ENCODE peak calls at places on chromosomes 7 and 10, in nine cellular contexts. W, R, N, Z, K, S, C, E and U are unnamed samples.
A peak's percentile ranks its signal among the peaks of the same experiment; 100 is the strongest.

GRCh38 chr7:81029523-81029922 is 110.7 kb upstream of the SEMA3C start:
- DNase-seq in C (no peak), E (no peak), S (no peak), R (peak; percentile 15), W (no peak), N (no peak), K (no peak), Z (no peak), U (no peak)

GRCh38 chr10:44830022-44830421 is 81.1 kb upstream of the TMEM72 start:
- DNase-seq in C (no peak), W (no peak), K (no peak), E (no peak), S (no peak), Z (no peak), N (no peak), R (no peak), U (no peak)

GRCh38 chr7:131042269-131043160 is 285.2 kb upstream of the MKLN1 start:
- DNase-seq in R (no peak), E (no peak), Z (no peak), N (no peak), W (no peak), C (no peak), K (no peak), S (peak; percentile 55), U (no peak)

GRCh38 chr7:65307651-65308299 is 65.9 kb upstream of the ZNF92 start:
- DNase-seq in E (peak; percentile 8), R (peak; percentile 79), Z (peak; percentile 78), K (no peak), N (no peak), W (peak; percentile 61), S (peak; percentile 75), C (peak; percentile 25), U (no peak)

GRCh38 chr10:118290471-118290995 is 51.6 kb downstream of the FAM204A start:
- DNase-seq in R (no peak), C (no peak), E (no peak), K (no peak), N (no peak), Z (no peak), S (no peak), W (no peak), U (no peak)

GRCh38 chr10:82826132-82826531 is 951.1 kb downstream of the NRG3 start:
- DNase-seq in W (no peak), Z (no peak), E (no peak), K (no peak), R (no peak), C (no peak), N (no peak), S (no peak), U (no peak)

GRCh38 chr7:91436655-91437054 is 172.4 kb downstream of the FZD1 start:
- DNase-seq in Z (no peak), W (no peak), R (no peak), K (no peak), N (no peak), C (no peak), E (no peak), S (no peak), U (no peak)

GRCh38 chr7:99473315-99473596 is 566 bp downstream of the ZNF789 start:
- DNase-seq in S (no peak), N (no peak), Z (peak; percentile 53), W (no peak), K (no peak), R (peak; percentile 63), C (peak; percentile 41), E (no peak), U (no peak)

GRCh38 chr7:15308831-15309230 is 253.0 kb downstream of the AGMO start:
- DNase-seq in R (no peak), W (no peak), S (no peak), N (no peak), Z (no peak), E (no peak), K (no peak), C (no peak), U (no peak)

GRCh38 chr10:29858352-29859267 is 200.8 kb downstream of the JCAD start:
- DNase-seq in R (peak; percentile 58), E (peak; percentile 77), S (peak; percentile 55), Z (peak; percentile 73), N (peak; percentile 45), K (peak; percentile 73), W (peak; percentile 74), C (peak; percentile 74), U (peak; percentile 65)

GRCh38 chr10:61899045-61899444 is 2.5 kb upstream of the ARID5B start:
- DNase-seq in W (no peak), E (no peak), R (peak; percentile 89), Z (no peak), S (no peak), K (no peak), N (no peak), C (no peak), U (no peak)

GRCh38 chr7:78747568-78747967 is 705.9 kb downstream of the MAGI2 start:
- DNase-seq in Z (no peak), R (no peak), K (no peak), N (no peak), C (no peak), E (no peak), W (no peak), S (no peak), U (no peak)

GRCh38 chr7:134449596-134450194 is 9.2 kb downstream of the AKR1B1 start:
- DNase-seq in R (no peak), Z (no peak), K (no peak), W (no peak), S (no peak), E (no peak), N (no peak), C (no peak), U (no peak)

GRCh38 chr7:35596061-35596460 is 98.9 kb downstream of the HERPUD2 start:
- DNase-seq in E (no peak), S (no peak), W (no peak), C (no peak), Z (no peak), R (peak; percentile 93), K (no peak), N (no peak), U (no peak)

GRCh38 chr10:132993271-132994260 is 51.2 kb upstream of the CFAP46 start:
- DNase-seq in E (no peak), Z (no peak), S (no peak), W (no peak), R (no peak), C (no peak), N (no peak), K (peak; percentile 53), U (peak; percentile 7)

GRCh38 chr7:44145419-44145968 is 4.4 kb upstream of the MYL7 start:
- DNase-seq in Z (no peak), E (no peak), N (no peak), S (peak; percentile 56), R (no peak), K (no peak), W (no peak), C (no peak), U (no peak)

GRCh38 chr7:537911-538634 is 18.4 kb upstream of the PDGFA start:
- DNase-seq in S (peak; percentile 74), C (no peak), N (no peak), E (no peak), K (no peak), W (peak; percentile 94), Z (peak; percentile 95), R (no peak), U (peak; percentile 56)

GRCh38 chr7:158494162-158494586 is 93.4 kb downstream of the PTPRN2 start:
- DNase-seq in E (no peak), W (no peak), N (no peak), Z (no peak), C (no peak), R (no peak), S (no peak), K (no peak), U (no peak)

GRCh38 chr7:90412458-90413184 is 9.4 kb downstream of the CLDN12 start:
- DNase-seq in K (no peak), W (peak; percentile 28), N (no peak), S (peak; percentile 54), R (peak; percentile 31), C (no peak), Z (no peak), E (peak; percentile 10), U (no peak)

GRCh38 chr10:60734226-60734625 is 44.1 kb upstream of the CDK1 start:
- DNase-seq in K (no peak), W (no peak), Z (no peak), R (no peak), N (no peak), C (no peak), E (no peak), S (no peak), U (no peak)
- H3K27me3 ChIP-seq in K (peaks cover 9% of the 10 kb centered on the region), W (peaks cover 38% of the 10 kb centered on the region), Z (peaks cover 3% of the 10 kb centered on the region), R (no peaks in the 10 kb centered on the region), N (no peaks in the 10 kb centered on the region), C (no peaks in the 10 kb centered on the region), E (peaks cover 34% of the 10 kb centered on the region), S (no peaks in the 10 kb centered on the region), U (peaks cover 83% of the 10 kb centered on the region)

DNA sequence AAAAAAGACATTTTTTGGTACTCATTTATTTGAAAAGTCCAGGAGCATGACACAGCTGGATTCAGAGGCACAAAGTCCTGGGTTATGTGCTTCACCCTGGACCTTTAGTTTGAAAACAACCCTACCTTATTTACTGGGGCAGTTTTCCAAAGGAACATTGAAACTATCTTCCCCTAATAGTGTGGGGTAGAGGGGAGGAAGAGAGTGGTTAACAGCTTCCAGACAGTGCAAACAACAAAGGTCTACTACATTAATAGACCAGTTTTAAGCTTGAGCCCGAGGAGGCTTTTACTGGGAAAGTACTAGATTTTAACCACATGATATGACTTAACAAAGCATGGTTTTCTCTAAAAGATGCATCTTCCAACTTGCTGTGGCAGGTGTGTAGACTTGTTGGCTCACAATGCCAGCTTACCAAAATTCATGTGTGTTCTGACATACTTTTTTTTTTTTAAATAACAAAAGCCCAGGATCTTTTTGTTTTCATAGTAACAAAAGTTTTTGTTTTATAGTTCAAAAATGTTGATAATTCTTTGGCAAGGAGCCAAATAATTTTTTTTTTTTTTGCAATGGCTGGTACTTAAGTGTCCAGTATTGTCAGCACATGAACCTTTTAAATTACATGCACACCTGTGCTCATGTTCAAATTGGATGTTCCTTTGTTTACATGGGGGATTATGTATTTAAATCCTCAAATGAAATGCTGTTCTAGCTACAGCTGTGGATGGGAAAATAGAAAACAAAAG is 1.8 kb downstream of the GSTO1 start:
- DNase-seq in S (no peak), K (no peak), R (no peak), N (no peak), W (no peak), C (no peak), Z (no peak), E (no peak), U (no peak)
- H3K27ac ChIP-seq in S (no peak overlapping the region), K (peak overlapping the region; percentile 96), R (peak overlapping the region; percentile 96), N (peak overlapping the region; percentile 92), W (no peak overlapping the region), C (peak overlapping the region; percentile 94), Z (peak overlapping the region; percentile 97), E (peak overlapping the region; percentile 96), U (peak overlapping the region; percentile 100)

DNA sequence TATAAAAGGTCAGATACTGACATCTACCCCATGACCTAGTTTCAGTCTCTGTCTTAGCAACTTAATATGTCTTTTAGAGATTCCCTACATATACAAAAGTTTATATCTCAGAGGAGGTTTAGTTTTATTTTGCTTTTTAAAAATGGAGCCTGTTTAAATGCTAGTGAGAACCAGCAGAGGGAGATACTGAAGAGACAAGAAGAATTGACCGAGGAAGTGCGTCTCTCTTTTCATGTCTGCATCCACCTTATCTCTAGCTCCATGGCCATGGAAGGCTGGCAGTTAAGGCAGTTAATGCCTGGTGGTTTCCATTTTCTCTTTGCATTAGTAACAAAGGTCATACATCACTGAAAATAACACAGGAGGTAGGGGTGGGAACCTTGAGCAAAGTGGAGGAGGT is 10.7 kb downstream of the SUV39H2 start:
- DNase-seq in K (no peak), N (no peak), R (peak; percentile 12), Z (no peak), S (no peak), E (no peak), C (no peak), W (no peak), U (no peak)
- TF ChIP-seq CTCF in K (no peak), N (no peak), R (peak; percentile 42), Z (peak; percentile 25), S (peak; percentile 61), E (no peak), C (peak; percentile 19), W (peak; percentile 44), U (no peak)

GRCh38 chr7:27361522-27361921 is 118.9 kb downstream of the EVX1 start:
- DNase-seq in C (peak; percentile 42), N (no peak), S (no peak), R (no peak), Z (peak; percentile 20), K (no peak), E (no peak), W (no peak), U (no peak)
- H3K27me3 ChIP-seq in C (no peaks in the 10 kb centered on the region), N (no peaks in the 10 kb centered on the region), S (no peaks in the 10 kb centered on the region), R (peaks cover 21% of the 10 kb centered on the region), Z (no peaks in the 10 kb centered on the region), K (no peaks in the 10 kb centered on the region), E (peaks cover 2% of the 10 kb centered on the region), W (no peaks in the 10 kb centered on the region), U (peaks cover 29% of the 10 kb centered on the region)